ENCODE peak calls at places on chromosomes 4 and X, in ten cellular contexts. U, E, C, N, A, B, D, I, Q and J are unnamed samples.

GRCh38 chr4:184310171-184310567 is 92.5 kb upstream of the ENPP6 start:
- DNase-seq in U (no peak), E (no peak), C (no peak), N (no peak), A (no peak), B (peak), D (no peak), I (no peak), Q (peak), J (no peak)

GRCh38 chr4:41331224-41331623 is 74.5 kb downstream of the UCHL1 start:
- DNase-seq in U (no peak), E (no peak), C (no peak), N (no peak), A (no peak), B (no peak), D (no peak), I (no peak), Q (no peak), J (no peak)

GRCh38 chr4:43423276-43423675 is 530.8 kb downstream of the GRXCR1 start:
- DNase-seq in U (no peak), E (no peak), C (no peak), N (no peak), A (no peak), B (no peak), D (no peak), I (no peak), Q (no peak), J (no peak)

GRCh38 chrX:54509401-54509800 is 13.4 kb upstream of the FGD1 start:
- DNase-seq in U (no peak), E (no peak), C (no peak), N (no peak), A (no peak), B (peak), D (no peak), I (no peak), Q (no peak), J (no peak)

GRCh38 chr4:179586460-179586859 is 2144.2 kb upstream of the AGA start:
- DNase-seq in U (peak), E (no peak), C (no peak), N (no peak), A (no peak), B (peak), D (no peak), I (no peak), Q (no peak), J (no peak)

GRCh38 chr4:189279188-189279587 is 661.5 kb upstream of the FRG1 start:
- DNase-seq in U (no peak), E (no peak), C (no peak), N (no peak), A (no peak), B (peak), D (no peak), I (no peak), Q (no peak), J (no peak)

GRCh38 chr4:24659241-24659961 is 75.0 kb upstream of the DHX15 start:
- DNase-seq in U (no peak), E (no peak), C (no peak), N (no peak), A (no peak), B (peak), D (no peak), I (no peak), Q (peak), J (no peak)

GRCh38 chrX:64842492-64842891 is 133.8 kb downstream of the ZC4H2 start:
- DNase-seq in U (no peak), E (no peak), C (no peak), N (no peak), A (no peak), B (no peak), D (no peak), I (no peak), Q (no peak), J (no peak)

GRCh38 chr4:101977096-101977495 is 186.6 kb downstream of the BANK1 start:
- DNase-seq in U (peak), E (no peak), C (no peak), N (peak), A (peak), B (peak), D (no peak), I (peak), Q (peak), J (no peak)

GRCh38 chr4:38131371-38132139 is 171.4 kb downstream of the PTTG2 start:
- DNase-seq in U (no peak), E (no peak), C (no peak), N (no peak), A (no peak), B (peak), D (no peak), I (no peak), Q (peak), J (no peak)

GRCh38 chrX:115373308-115373707 is 83.8 kb downstream of the LUZP4 start:
- DNase-seq in U (no peak), E (no peak), C (no peak), N (no peak), A (no peak), B (no peak), D (no peak), I (no peak), Q (no peak), J (no peak)

GRCh38 chr4:113222006-113222405 is 172.6 kb downstream of the ANK2 start:
- DNase-seq in U (no peak), E (no peak), C (no peak), N (peak), A (no peak), B (peak), D (no peak), I (peak), Q (no peak), J (no peak)

GRCh38 chr4:151362404-151363164 is 37.2 kb upstream of the SH3D19 start:
- DNase-seq in U (peak), E (peak), C (peak), N (peak), A (peak), B (peak), D (peak), I (peak), Q (peak), J (no peak)

GRCh38 chr4:114998316-114998715 is 115.1 kb downstream of the NDST4 start:
- DNase-seq in U (no peak), E (no peak), C (no peak), N (no peak), A (no peak), B (no peak), D (no peak), I (no peak), Q (peak), J (no peak)

GRCh38 chrX:98516120-98516519 is 1632.4 kb downstream of the RPA4 start:
- DNase-seq in U (no peak), E (no peak), C (no peak), N (no peak), A (no peak), B (no peak), D (no peak), I (no peak), Q (no peak), J (no peak)

GRCh38 chr4:76802546-76803021 is 95.4 kb downstream of the SOWAHB start:
- DNase-seq in U (no peak), E (no peak), C (no peak), N (no peak), A (no peak), B (peak), D (no peak), I (no peak), Q (no peak), J (no peak)

GRCh38 chrX:127558811-127559210 is 493.4 kb downstream of the ACTRT1 start:
- DNase-seq in U (no peak), E (no peak), C (no peak), N (no peak), A (no peak), B (no peak), D (no peak), I (no peak), Q (no peak), J (no peak)

GRCh38 chrX:138875472-138875871 is 164.0 kb upstream of the FGF13 start:
- DNase-seq in U (no peak), E (no peak), C (no peak), N (no peak), A (no peak), B (no peak), D (no peak), I (peak), Q (no peak), J (no peak)

GRCh38 chr4:176432811-176433540 is 113.2 kb downstream of the SPCS3 start:
- DNase-seq in U (no peak), E (no peak), C (no peak), N (no peak), A (no peak), B (no peak), D (no peak), I (no peak), Q (no peak), J (no peak)

GRCh38 chr4:53981066-53981465 is 83.3 kb downstream of the CHIC2 start:
- DNase-seq in U (peak), E (no peak), C (no peak), N (no peak), A (no peak), B (no peak), D (no peak), I (no peak), Q (no peak), J (no peak)

GRCh38 chr4:24686866-24687672 is 102.7 kb upstream of the DHX15 start:
- DNase-seq in U (peak), E (no peak), C (no peak), N (no peak), A (no peak), B (peak), D (no peak), I (peak), Q (peak), J (no peak)

GRCh38 chrX:120755066-120755846 is 120.4 kb downstream of the CT47B1 start:
- DNase-seq in U (no peak), E (no peak), C (no peak), N (no peak), A (no peak), B (no peak), D (no peak), I (no peak), Q (peak), J (no peak)

GRCh38 chr4:78527555-78527954 is 24.0 kb upstream of the ANXA3 start:
- DNase-seq in U (no peak), E (no peak), C (no peak), N (no peak), A (no peak), B (no peak), D (no peak), I (no peak), Q (no peak), J (no peak)

GRCh38 chr4:173272987-173273386 is 61.2 kb downstream of the HMGB2 start:
- DNase-seq in U (peak), E (no peak), C (no peak), N (no peak), A (no peak), B (no peak), D (no peak), I (peak), Q (no peak), J (no peak)

GRCh38 chrX:132227383-132228112 is 8.3 kb upstream of the RAP2C start:
- DNase-seq in U (no peak), E (no peak), C (no peak), N (no peak), A (no peak), B (no peak), D (no peak), I (peak), Q (no peak), J (no peak)

GRCh38 chrX:131270085-131270484 is 19.0 kb downstream of the IGSF1 start:
- DNase-seq in U (no peak), E (no peak), C (no peak), N (no peak), A (no peak), B (no peak), D (no peak), I (no peak), Q (peak), J (no peak)

GRCh38 chrX:12929701-12930100 is 23.3 kb downstream of the TLR8 start:
- DNase-seq in U (no peak), E (no peak), C (no peak), N (no peak), A (no peak), B (no peak), D (no peak), I (peak), Q (no peak), J (no peak)

GRCh38 chr4:27886075-27886474 is 1025.4 kb downstream of the STIM2 start:
- DNase-seq in U (no peak), E (no peak), C (no peak), N (no peak), A (no peak), B (no peak), D (no peak), I (peak), Q (no peak), J (no peak)

GRCh38 chr4:54661686-54662085 is 3.9 kb downstream of the KIT start:
- DNase-seq in U (peak), E (no peak), C (no peak), N (peak), A (no peak), B (no peak), D (no peak), I (peak), Q (no peak), J (no peak)

GRCh38 chrX:40108084-40108958 is 10.6 kb upstream of the BCOR start:
- DNase-seq in U (no peak), E (peak), C (peak), N (no peak), A (peak), B (peak), D (no peak), I (peak), Q (peak), J (no peak)

GRCh38 chrX:17814557-17814956 is 46.5 kb downstream of the RAI2 start:
- DNase-seq in U (peak), E (no peak), C (no peak), N (no peak), A (no peak), B (no peak), D (no peak), I (peak), Q (no peak), J (no peak)

GRCh38 chrX:17081969-17082368 is 135.5 kb downstream of the REPS2 start:
- DNase-seq in U (no peak), E (no peak), C (no peak), N (no peak), A (no peak), B (peak), D (no peak), I (no peak), Q (peak), J (no peak)